ENCODE peak calls at places on chromosomes 12 and 14, in ten cellular contexts. One of them, this sample, is unnamed.
A peak's percentile ranks its signal among the peaks of the same experiment; 100 is the strongest.

GRCh38 chr12:52074656-52075408 is 4.7 kb upstream of the SMIM41 start:
- DNase-seq in mesendoderm: no peak
- DNase-seq in IMR-90: no peak
- DNase-seq in PC-9: no peak
- DNase-seq in pancreas: no peak
- DNase-seq in CD8-positive, alpha-beta memory T cell: no peak
- DNase-seq in astrocyte of the spinal cord: no peak
- DNase-seq in breast epithelium: no peak
- DNase-seq in AG04450: no peak
- DNase-seq in colonic mucosa: no peak
- DNase-seq in this sample: no peak

GRCh38 chr12:43740511-43741100 is 18.0 kb downstream of the PUS7L start:
- DNase-seq in mesendoderm: no peak
- DNase-seq in IMR-90: peak; percentile 14
- DNase-seq in PC-9: no peak
- DNase-seq in pancreas: no peak
- DNase-seq in CD8-positive, alpha-beta memory T cell: no peak
- DNase-seq in astrocyte of the spinal cord: no peak
- DNase-seq in breast epithelium: no peak
- DNase-seq in AG04450: no peak
- DNase-seq in colonic mucosa: no peak
- DNase-seq in this sample: no peak

GRCh38 chr12:50061946-50062725 is 4.7 kb downstream of the ASIC1 start:
- DNase-seq in mesendoderm: no peak
- DNase-seq in IMR-90: peak; percentile 19
- DNase-seq in PC-9: no peak
- DNase-seq in pancreas: no peak
- DNase-seq in CD8-positive, alpha-beta memory T cell: no peak
- DNase-seq in astrocyte of the spinal cord: peak; percentile 57
- DNase-seq in breast epithelium: no peak
- DNase-seq in AG04450: no peak
- DNase-seq in colonic mucosa: no peak
- DNase-seq in this sample: no peak

GRCh38 chr12:94025730-94026129 is 122.6 kb upstream of the PLXNC1 start:
- DNase-seq in mesendoderm: no peak
- DNase-seq in IMR-90: no peak
- DNase-seq in PC-9: no peak
- DNase-seq in pancreas: no peak
- DNase-seq in CD8-positive, alpha-beta memory T cell: no peak
- DNase-seq in astrocyte of the spinal cord: no peak
- DNase-seq in breast epithelium: no peak
- DNase-seq in AG04450: no peak
- DNase-seq in colonic mucosa: no peak
- DNase-seq in this sample: no peak

GRCh38 chr14:96793547-96793946 is 3.6 kb upstream of the VRK1 start:
- DNase-seq in mesendoderm: no peak
- DNase-seq in IMR-90: no peak
- DNase-seq in PC-9: no peak
- DNase-seq in pancreas: no peak
- DNase-seq in CD8-positive, alpha-beta memory T cell: no peak
- DNase-seq in astrocyte of the spinal cord: no peak
- DNase-seq in breast epithelium: no peak
- DNase-seq in AG04450: no peak
- DNase-seq in colonic mucosa: no peak
- DNase-seq in this sample: no peak

GRCh38 chr14:55206175-55206574 is 14.8 kb upstream of the DLGAP5 start:
- DNase-seq in mesendoderm: no peak
- DNase-seq in IMR-90: no peak
- DNase-seq in PC-9: no peak
- DNase-seq in pancreas: no peak
- DNase-seq in CD8-positive, alpha-beta memory T cell: no peak
- DNase-seq in astrocyte of the spinal cord: no peak
- DNase-seq in breast epithelium: no peak
- DNase-seq in AG04450: no peak
- DNase-seq in colonic mucosa: no peak
- DNase-seq in this sample: no peak

GRCh38 chr12:53324113-53324778 is 2.8 kb upstream of the AAAS start:
- DNase-seq in mesendoderm: no peak
- DNase-seq in IMR-90: no peak
- DNase-seq in PC-9: no peak
- DNase-seq in pancreas: peak; percentile 26
- DNase-seq in CD8-positive, alpha-beta memory T cell: peak; percentile 70
- DNase-seq in astrocyte of the spinal cord: no peak
- DNase-seq in breast epithelium: no peak
- DNase-seq in AG04450: no peak
- DNase-seq in colonic mucosa: peak; percentile 38
- DNase-seq in this sample: no peak

GRCh38 chr12:94150483-94151225 is 2.3 kb downstream of the PLXNC1 start:
- DNase-seq in mesendoderm: no peak
- DNase-seq in IMR-90: no peak
- DNase-seq in PC-9: no peak
- DNase-seq in pancreas: no peak
- DNase-seq in CD8-positive, alpha-beta memory T cell: peak; percentile 56
- DNase-seq in astrocyte of the spinal cord: no peak
- DNase-seq in breast epithelium: no peak
- DNase-seq in AG04450: no peak
- DNase-seq in colonic mucosa: peak; percentile 53
- DNase-seq in this sample: no peak

GRCh38 chr12:132071001-132071810 is 72.9 kb downstream of the DDX51 start:
- DNase-seq in mesendoderm: no peak
- DNase-seq in IMR-90: no peak
- DNase-seq in PC-9: no peak
- DNase-seq in pancreas: no peak
- DNase-seq in CD8-positive, alpha-beta memory T cell: no peak
- DNase-seq in astrocyte of the spinal cord: no peak
- DNase-seq in breast epithelium: no peak
- DNase-seq in AG04450: no peak
- DNase-seq in colonic mucosa: no peak
- DNase-seq in this sample: no peak

GRCh38 chr12:45336331-45336730 is 120.4 kb downstream of the ANO6 start:
- DNase-seq in mesendoderm: no peak
- DNase-seq in IMR-90: peak; percentile 99
- DNase-seq in PC-9: no peak
- DNase-seq in pancreas: no peak
- DNase-seq in CD8-positive, alpha-beta memory T cell: no peak
- DNase-seq in astrocyte of the spinal cord: peak; percentile 92
- DNase-seq in breast epithelium: no peak
- DNase-seq in AG04450: peak; percentile 93
- DNase-seq in colonic mucosa: no peak
- DNase-seq in this sample: peak; percentile 82

GRCh38 chr14:102565331-102565887 is 27.0 kb upstream of the RCOR1 start:
- DNase-seq in mesendoderm: no peak
- DNase-seq in IMR-90: no peak
- DNase-seq in PC-9: no peak
- DNase-seq in pancreas: no peak
- DNase-seq in CD8-positive, alpha-beta memory T cell: no peak
- DNase-seq in astrocyte of the spinal cord: no peak
- DNase-seq in breast epithelium: no peak
- DNase-seq in AG04450: no peak
- DNase-seq in colonic mucosa: no peak
- DNase-seq in this sample: no peak

GRCh38 chr14:93337143-93337753 is 4.4 kb upstream of the BTBD7 start:
- DNase-seq in mesendoderm: peak; percentile 26
- DNase-seq in IMR-90: no peak
- DNase-seq in PC-9: no peak
- DNase-seq in pancreas: no peak
- DNase-seq in CD8-positive, alpha-beta memory T cell: no peak
- DNase-seq in astrocyte of the spinal cord: no peak
- DNase-seq in breast epithelium: no peak
- DNase-seq in AG04450: no peak
- DNase-seq in colonic mucosa: no peak
- DNase-seq in this sample: no peak

GRCh38 chr12:50083301-50083700 is 1.8 kb upstream of the SMARCD1 start:
- DNase-seq in mesendoderm: no peak
- DNase-seq in IMR-90: no peak
- DNase-seq in PC-9: no peak
- DNase-seq in pancreas: no peak
- DNase-seq in CD8-positive, alpha-beta memory T cell: peak; percentile 27
- DNase-seq in astrocyte of the spinal cord: no peak
- DNase-seq in breast epithelium: no peak
- DNase-seq in AG04450: no peak
- DNase-seq in colonic mucosa: no peak
- DNase-seq in this sample: no peak

GRCh38 chr12:71958993-71959588 is 20.4 kb downstream of the TPH2 start:
- DNase-seq in mesendoderm: peak; percentile 19
- DNase-seq in IMR-90: peak; percentile 79
- DNase-seq in PC-9: no peak
- DNase-seq in pancreas: no peak
- DNase-seq in CD8-positive, alpha-beta memory T cell: no peak
- DNase-seq in astrocyte of the spinal cord: peak; percentile 66
- DNase-seq in breast epithelium: no peak
- DNase-seq in AG04450: no peak
- DNase-seq in colonic mucosa: no peak
- DNase-seq in this sample: no peak

DNA sequence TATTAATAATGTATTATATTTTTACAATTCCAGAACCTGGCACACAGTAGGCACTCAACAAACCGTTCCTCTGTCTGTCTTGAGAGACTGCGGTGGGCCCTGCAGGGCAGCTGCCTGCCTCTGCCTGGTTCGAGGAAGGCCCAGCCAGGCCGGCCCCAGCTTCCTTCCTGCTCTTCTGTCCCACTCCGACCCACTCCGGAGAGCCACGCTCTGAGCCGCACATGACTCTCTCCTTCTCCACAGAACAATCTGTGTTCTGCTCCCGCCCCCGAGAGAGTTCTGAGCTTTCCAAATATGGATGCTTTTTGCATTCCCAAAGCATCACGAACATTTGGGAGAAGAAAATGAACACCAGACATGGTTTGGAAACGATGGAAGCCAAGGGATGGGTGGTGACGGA is 57.3 kb downstream of the TTC7B start:
- DNase-seq in mesendoderm: no peak
- DNase-seq in IMR-90: peak; percentile 4
- DNase-seq in PC-9: no peak
- DNase-seq in pancreas: peak; percentile 17
- DNase-seq in CD8-positive, alpha-beta memory T cell: no peak
- DNase-seq in astrocyte of the spinal cord: no peak
- DNase-seq in breast epithelium: peak; percentile 28
- DNase-seq in AG04450: no peak
- DNase-seq in colonic mucosa: peak; percentile 37
- DNase-seq in this sample: no peak
- H3K4me3 ChIP-seq in mesendoderm: no peak overlapping the region
- H3K4me3 ChIP-seq in IMR-90: no peak overlapping the region
- H3K4me3 ChIP-seq in PC-9: peak overlapping the region; percentile 53
- H3K4me3 ChIP-seq in pancreas: peak overlapping the region; percentile 14
- H3K4me3 ChIP-seq in CD8-positive, alpha-beta memory T cell: peak overlapping the region; percentile 78
- H3K4me3 ChIP-seq in astrocyte of the spinal cord: peak overlapping the region; percentile 54
- H3K4me3 ChIP-seq in breast epithelium: peak overlapping the region; percentile 48
- H3K4me3 ChIP-seq in AG04450: peak overlapping the region; percentile 78
- H3K4me3 ChIP-seq in colonic mucosa: peak overlapping the region; percentile 51
- H3K4me3 ChIP-seq in this sample: peak overlapping the region; percentile 57

DNA sequence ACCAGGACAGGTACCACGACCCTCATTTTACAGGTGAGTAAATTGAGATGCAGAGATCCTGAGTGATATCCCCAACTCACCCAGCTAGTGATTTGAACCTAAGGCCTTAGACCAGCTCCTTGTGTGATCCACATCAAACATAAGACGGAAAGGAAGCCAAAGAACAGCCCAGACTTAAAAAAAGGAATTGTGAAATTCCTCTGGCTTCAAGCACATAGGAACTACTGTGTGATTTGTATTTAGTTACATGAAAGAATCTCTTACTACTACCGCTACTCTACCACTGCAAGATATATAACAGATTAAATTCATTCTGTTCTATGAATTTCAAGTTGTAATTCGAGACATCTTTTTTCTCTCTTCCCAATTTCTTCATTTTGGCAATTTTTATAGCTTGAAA is 10.5 kb downstream of the E2F7 start:
- DNase-seq in mesendoderm: no peak
- DNase-seq in IMR-90: no peak
- DNase-seq in PC-9: no peak
- DNase-seq in pancreas: no peak
- DNase-seq in CD8-positive, alpha-beta memory T cell: no peak
- DNase-seq in astrocyte of the spinal cord: no peak
- DNase-seq in breast epithelium: no peak
- DNase-seq in AG04450: no peak
- DNase-seq in colonic mucosa: no peak
- DNase-seq in this sample: no peak
- H3K4me3 ChIP-seq in mesendoderm: no peak overlapping the region
- H3K4me3 ChIP-seq in IMR-90: no peak overlapping the region
- H3K4me3 ChIP-seq in PC-9: no peak overlapping the region
- H3K4me3 ChIP-seq in pancreas: no peak overlapping the region
- H3K4me3 ChIP-seq in CD8-positive, alpha-beta memory T cell: no peak overlapping the region
- H3K4me3 ChIP-seq in astrocyte of the spinal cord: no peak overlapping the region
- H3K4me3 ChIP-seq in breast epithelium: no peak overlapping the region
- H3K4me3 ChIP-seq in AG04450: no peak overlapping the region
- H3K4me3 ChIP-seq in colonic mucosa: no peak overlapping the region
- H3K4me3 ChIP-seq in this sample: no peak overlapping the region

GRCh38 chr14:81801921-81802320 is 268.3 kb upstream of the SEL1L start:
- DNase-seq in mesendoderm: no peak
- DNase-seq in IMR-90: no peak
- DNase-seq in PC-9: no peak
- DNase-seq in pancreas: no peak
- DNase-seq in CD8-positive, alpha-beta memory T cell: no peak
- DNase-seq in astrocyte of the spinal cord: no peak
- DNase-seq in breast epithelium: no peak
- DNase-seq in AG04450: no peak
- DNase-seq in colonic mucosa: no peak
- DNase-seq in this sample: no peak
- H3K4me3 ChIP-seq in mesendoderm: no peak overlapping the region
- H3K4me3 ChIP-seq in IMR-90: no peak overlapping the region
- H3K4me3 ChIP-seq in PC-9: no peak overlapping the region
- H3K4me3 ChIP-seq in pancreas: no peak overlapping the region
- H3K4me3 ChIP-seq in CD8-positive, alpha-beta memory T cell: no peak overlapping the region
- H3K4me3 ChIP-seq in astrocyte of the spinal cord: no peak overlapping the region
- H3K4me3 ChIP-seq in breast epithelium: no peak overlapping the region
- H3K4me3 ChIP-seq in AG04450: no peak overlapping the region
- H3K4me3 ChIP-seq in colonic mucosa: no peak overlapping the region
- H3K4me3 ChIP-seq in this sample: no peak overlapping the region

GRCh38 chr14:99576761-99577705 is 27.0 kb downstream of the CCDC85C start:
- DNase-seq in mesendoderm: no peak
- DNase-seq in IMR-90: no peak
- DNase-seq in PC-9: no peak
- DNase-seq in pancreas: no peak
- DNase-seq in CD8-positive, alpha-beta memory T cell: no peak
- DNase-seq in astrocyte of the spinal cord: no peak
- DNase-seq in breast epithelium: no peak
- DNase-seq in AG04450: no peak
- DNase-seq in colonic mucosa: no peak
- DNase-seq in this sample: no peak

GRCh38 chr14:99579903-99580570 is 24.0 kb downstream of the CCDC85C start:
- DNase-seq in mesendoderm: peak; percentile 92
- DNase-seq in IMR-90: peak; percentile 77
- DNase-seq in PC-9: peak; percentile 85
- DNase-seq in pancreas: peak; percentile 35
- DNase-seq in CD8-positive, alpha-beta memory T cell: no peak
- DNase-seq in astrocyte of the spinal cord: peak; percentile 61
- DNase-seq in breast epithelium: peak; percentile 67
- DNase-seq in AG04450: no peak
- DNase-seq in colonic mucosa: peak; percentile 81
- DNase-seq in this sample: peak; percentile 93

GRCh38 chr14:99578541-99579044 is 25.4 kb downstream of the CCDC85C start:
- DNase-seq in mesendoderm: no peak
- DNase-seq in IMR-90: no peak
- DNase-seq in PC-9: no peak
- DNase-seq in pancreas: no peak
- DNase-seq in CD8-positive, alpha-beta memory T cell: no peak
- DNase-seq in astrocyte of the spinal cord: no peak
- DNase-seq in breast epithelium: no peak
- DNase-seq in AG04450: no peak
- DNase-seq in colonic mucosa: no peak
- DNase-seq in this sample: no peak

GRCh38 chr14:99581371-99581770 is 22.6 kb downstream of the CCDC85C start:
- DNase-seq in mesendoderm: no peak
- DNase-seq in IMR-90: no peak
- DNase-seq in PC-9: no peak
- DNase-seq in pancreas: no peak
- DNase-seq in CD8-positive, alpha-beta memory T cell: no peak
- DNase-seq in astrocyte of the spinal cord: no peak
- DNase-seq in breast epithelium: no peak
- DNase-seq in AG04450: no peak
- DNase-seq in colonic mucosa: no peak
- DNase-seq in this sample: no peak

GRCh38 chr14:99579077-99579836 is 24.8 kb downstream of the CCDC85C start:
- DNase-seq in mesendoderm: peak; percentile 61
- DNase-seq in IMR-90: no peak
- DNase-seq in PC-9: peak; percentile 52
- DNase-seq in pancreas: peak; percentile 88
- DNase-seq in CD8-positive, alpha-beta memory T cell: no peak
- DNase-seq in astrocyte of the spinal cord: no peak
- DNase-seq in breast epithelium: peak; percentile 88
- DNase-seq in AG04450: no peak
- DNase-seq in colonic mucosa: peak; percentile 86
- DNase-seq in this sample: no peak
- H3K4me3 ChIP-seq in mesendoderm: no peak overlapping the region
- H3K4me3 ChIP-seq in IMR-90: no peak overlapping the region
- H3K4me3 ChIP-seq in PC-9: peak overlapping the region; percentile 29
- H3K4me3 ChIP-seq in pancreas: no peak overlapping the region
- H3K4me3 ChIP-seq in CD8-positive, alpha-beta memory T cell: no peak overlapping the region
- H3K4me3 ChIP-seq in astrocyte of the spinal cord: no peak overlapping the region
- H3K4me3 ChIP-seq in breast epithelium: no peak overlapping the region
- H3K4me3 ChIP-seq in AG04450: no peak overlapping the region
- H3K4me3 ChIP-seq in colonic mucosa: no peak overlapping the region
- H3K4me3 ChIP-seq in this sample: no peak overlapping the region